ENCODE peak calls at places on chromosomes 2 and 18, in eight cellular contexts. One of them, this sample, is unnamed.

GRCh38 chr2:236951830-236952475 is 133.7 kb upstream of the COPS8 start:
- DNase-seq in fibroblast of the aortic adventitia: no peak
- DNase-seq in lung: no peak
- DNase-seq in tibial nerve: no peak
- DNase-seq in astrocyte: no peak
- DNase-seq in adrenal gland: no peak
- DNase-seq in MM.1S: no peak
- DNase-seq in BJ: no peak
- DNase-seq in this sample: no peak

GRCh38 chr2:176098366-176099158 is 1.0 kb upstream of the HOXD12 start:
- DNase-seq in fibroblast of the aortic adventitia: no peak
- DNase-seq in lung: no peak
- DNase-seq in tibial nerve: no peak
- DNase-seq in astrocyte: no peak
- DNase-seq in adrenal gland: no peak
- DNase-seq in MM.1S: no peak
- DNase-seq in BJ: no peak
- DNase-seq in this sample: no peak

GRCh38 chr2:217332392-217332791 is 472.5 kb upstream of the TNP1 start:
- DNase-seq in fibroblast of the aortic adventitia: no peak
- DNase-seq in lung: no peak
- DNase-seq in tibial nerve: no peak
- DNase-seq in astrocyte: no peak
- DNase-seq in adrenal gland: no peak
- DNase-seq in MM.1S: no peak
- DNase-seq in BJ: no peak
- DNase-seq in this sample: no peak

GRCh38 chr2:234130734-234131133 is 80.2 kb downstream of the SPP2 start:
- DNase-seq in fibroblast of the aortic adventitia: no peak
- DNase-seq in lung: no peak
- DNase-seq in tibial nerve: no peak
- DNase-seq in astrocyte: no peak
- DNase-seq in adrenal gland: no peak
- DNase-seq in MM.1S: no peak
- DNase-seq in BJ: no peak
- DNase-seq in this sample: no peak

GRCh38 chr2:190408538-190409271 is 550 bp downstream of the MFSD6 start:
- DNase-seq in fibroblast of the aortic adventitia: no peak
- DNase-seq in lung: peak; percentile 54
- DNase-seq in tibial nerve: peak; percentile 30
- DNase-seq in astrocyte: peak; percentile 10
- DNase-seq in adrenal gland: peak; percentile 53
- DNase-seq in MM.1S: peak; percentile 67
- DNase-seq in BJ: no peak
- DNase-seq in this sample: no peak

GRCh38 chr2:46548103-46548486 is 68.7 kb downstream of the TMEM247 start:
- DNase-seq in fibroblast of the aortic adventitia: no peak
- DNase-seq in lung: peak; percentile 45
- DNase-seq in tibial nerve: no peak
- DNase-seq in astrocyte: no peak
- DNase-seq in adrenal gland: peak; percentile 45
- DNase-seq in MM.1S: peak; percentile 42
- DNase-seq in BJ: no peak
- DNase-seq in this sample: no peak

GRCh38 chr2:33321236-33321731 is 155.2 kb upstream of the RASGRP3 start:
- DNase-seq in fibroblast of the aortic adventitia: peak; percentile 75
- DNase-seq in lung: no peak
- DNase-seq in tibial nerve: no peak
- DNase-seq in astrocyte: peak; percentile 80
- DNase-seq in adrenal gland: no peak
- DNase-seq in MM.1S: peak; percentile 40
- DNase-seq in BJ: peak; percentile 67
- DNase-seq in this sample: peak; percentile 37

GRCh38 chr2:121489284-121489683 is 41.4 kb upstream of the RNU4ATAC start:
- DNase-seq in fibroblast of the aortic adventitia: no peak
- DNase-seq in lung: peak; percentile 35
- DNase-seq in tibial nerve: no peak
- DNase-seq in astrocyte: peak; percentile 20
- DNase-seq in adrenal gland: no peak
- DNase-seq in MM.1S: peak; percentile 63
- DNase-seq in BJ: no peak
- DNase-seq in this sample: no peak

GRCh38 chr2:173667014-173667413 is 298.2 kb downstream of the SP3 start:
- DNase-seq in fibroblast of the aortic adventitia: peak; percentile 38
- DNase-seq in lung: no peak
- DNase-seq in tibial nerve: no peak
- DNase-seq in astrocyte: no peak
- DNase-seq in adrenal gland: no peak
- DNase-seq in MM.1S: no peak
- DNase-seq in BJ: no peak
- DNase-seq in this sample: no peak

GRCh38 chr2:40371525-40372277 is 80.2 kb downstream of the SLC8A1 start:
- DNase-seq in fibroblast of the aortic adventitia: peak; percentile 60
- DNase-seq in lung: no peak
- DNase-seq in tibial nerve: no peak
- DNase-seq in astrocyte: peak; percentile 80
- DNase-seq in adrenal gland: no peak
- DNase-seq in MM.1S: no peak
- DNase-seq in BJ: peak; percentile 59
- DNase-seq in this sample: peak; percentile 96

GRCh38 chr18:55012041-55012440 is 52.8 kb upstream of the CCDC68 start:
- DNase-seq in fibroblast of the aortic adventitia: no peak
- DNase-seq in lung: no peak
- DNase-seq in tibial nerve: no peak
- DNase-seq in astrocyte: peak; percentile 43
- DNase-seq in adrenal gland: no peak
- DNase-seq in MM.1S: no peak
- DNase-seq in BJ: peak; percentile 18
- DNase-seq in this sample: no peak

GRCh38 chr18:34223164-34223892 is 1.4 kb downstream of the NOL4 start:
- DNase-seq in fibroblast of the aortic adventitia: peak; percentile 0
- DNase-seq in lung: no peak
- DNase-seq in tibial nerve: no peak
- DNase-seq in astrocyte: peak; percentile 2
- DNase-seq in adrenal gland: no peak
- DNase-seq in MM.1S: no peak
- DNase-seq in BJ: no peak
- DNase-seq in this sample: no peak

GRCh38 chr2:44326548-44327269 is 34.6 kb downstream of the PREPL start:
- DNase-seq in fibroblast of the aortic adventitia: no peak
- DNase-seq in lung: no peak
- DNase-seq in tibial nerve: no peak
- DNase-seq in astrocyte: no peak
- DNase-seq in adrenal gland: no peak
- DNase-seq in MM.1S: no peak
- DNase-seq in BJ: no peak
- DNase-seq in this sample: no peak

GRCh38 chr2:140351692-140352091 is 1571.5 kb upstream of the NXPH2 start:
- DNase-seq in fibroblast of the aortic adventitia: no peak
- DNase-seq in lung: no peak
- DNase-seq in tibial nerve: no peak
- DNase-seq in astrocyte: no peak
- DNase-seq in adrenal gland: no peak
- DNase-seq in MM.1S: no peak
- DNase-seq in BJ: no peak
- DNase-seq in this sample: no peak

GRCh38 chr2:145984541-145984940 is 1464.6 kb upstream of the ZEB2 start:
- DNase-seq in fibroblast of the aortic adventitia: peak; percentile 90
- DNase-seq in lung: no peak
- DNase-seq in tibial nerve: no peak
- DNase-seq in astrocyte: peak; percentile 92
- DNase-seq in adrenal gland: no peak
- DNase-seq in MM.1S: no peak
- DNase-seq in BJ: no peak
- DNase-seq in this sample: peak; percentile 55

GRCh38 chr2:288002-288742 is at the start of gene ALKAL2:
- DNase-seq in fibroblast of the aortic adventitia: no peak
- DNase-seq in lung: no peak
- DNase-seq in tibial nerve: no peak
- DNase-seq in astrocyte: no peak
- DNase-seq in adrenal gland: peak; percentile 52
- DNase-seq in MM.1S: no peak
- DNase-seq in BJ: no peak
- DNase-seq in this sample: no peak

GRCh38 chr18:9838144-9838877 is 47.5 kb upstream of the TXNDC2 start:
- DNase-seq in fibroblast of the aortic adventitia: no peak
- DNase-seq in lung: peak; percentile 76
- DNase-seq in tibial nerve: no peak
- DNase-seq in astrocyte: peak; percentile 82
- DNase-seq in adrenal gland: no peak
- DNase-seq in MM.1S: no peak
- DNase-seq in BJ: no peak
- DNase-seq in this sample: peak; percentile 79

GRCh38 chr2:221334466-221334865 is 237.6 kb downstream of the EPHA4 start:
- DNase-seq in fibroblast of the aortic adventitia: no peak
- DNase-seq in lung: no peak
- DNase-seq in tibial nerve: no peak
- DNase-seq in astrocyte: no peak
- DNase-seq in adrenal gland: no peak
- DNase-seq in MM.1S: no peak
- DNase-seq in BJ: no peak
- DNase-seq in this sample: no peak

GRCh38 chr2:190858817-190859216 is 21.8 kb upstream of the GLS start:
- DNase-seq in fibroblast of the aortic adventitia: peak; percentile 86
- DNase-seq in lung: no peak
- DNase-seq in tibial nerve: no peak
- DNase-seq in astrocyte: peak; percentile 90
- DNase-seq in adrenal gland: no peak
- DNase-seq in MM.1S: no peak
- DNase-seq in BJ: no peak
- DNase-seq in this sample: peak; percentile 60

GRCh38 chr2:217261452-217261851 is 401.6 kb upstream of the TNP1 start:
- DNase-seq in fibroblast of the aortic adventitia: peak; percentile 44
- DNase-seq in lung: no peak
- DNase-seq in tibial nerve: no peak
- DNase-seq in astrocyte: peak; percentile 86
- DNase-seq in adrenal gland: no peak
- DNase-seq in MM.1S: no peak
- DNase-seq in BJ: no peak
- DNase-seq in this sample: peak; percentile 90

GRCh38 chr2:86053166-86053565 is 52.5 kb downstream of the POLR1A start:
- DNase-seq in fibroblast of the aortic adventitia: no peak
- DNase-seq in lung: no peak
- DNase-seq in tibial nerve: no peak
- DNase-seq in astrocyte: no peak
- DNase-seq in adrenal gland: peak; percentile 2
- DNase-seq in MM.1S: no peak
- DNase-seq in BJ: no peak
- DNase-seq in this sample: no peak

GRCh38 chr2:106885981-106886915 is at the start of gene ST6GAL2:
- DNase-seq in fibroblast of the aortic adventitia: no peak
- DNase-seq in lung: no peak
- DNase-seq in tibial nerve: no peak
- DNase-seq in astrocyte: no peak
- DNase-seq in adrenal gland: no peak
- DNase-seq in MM.1S: no peak
- DNase-seq in BJ: no peak
- DNase-seq in this sample: no peak

GRCh38 chr2:173657996-173658717 is 303.5 kb downstream of the CDCA7 start:
- DNase-seq in fibroblast of the aortic adventitia: peak; percentile 92
- DNase-seq in lung: no peak
- DNase-seq in tibial nerve: no peak
- DNase-seq in astrocyte: peak; percentile 93
- DNase-seq in adrenal gland: peak; percentile 65
- DNase-seq in MM.1S: no peak
- DNase-seq in BJ: peak; percentile 73
- DNase-seq in this sample: peak; percentile 95

GRCh38 chr2:241010531-241011295 is 12.3 kb downstream of the SNED1 start:
- DNase-seq in fibroblast of the aortic adventitia: no peak
- DNase-seq in lung: peak; percentile 23
- DNase-seq in tibial nerve: peak; percentile 3
- DNase-seq in astrocyte: no peak
- DNase-seq in adrenal gland: no peak
- DNase-seq in MM.1S: no peak
- DNase-seq in BJ: no peak
- DNase-seq in this sample: no peak
- H3K4me3 ChIP-seq in fibroblast of the aortic adventitia: no peak overlapping the region
- H3K4me3 ChIP-seq in lung: no peak overlapping the region
- H3K4me3 ChIP-seq in tibial nerve: no peak overlapping the region
- H3K4me3 ChIP-seq in astrocyte: no peak overlapping the region
- H3K4me3 ChIP-seq in adrenal gland: peak overlapping the region; percentile 54
- H3K4me3 ChIP-seq in MM.1S: no peak overlapping the region
- H3K4me3 ChIP-seq in BJ: no peak overlapping the region
- H3K4me3 ChIP-seq in this sample: no peak overlapping the region

GRCh38 chr2:75100691-75101236 is 98.6 kb downstream of the TACR1 start:
- DNase-seq in fibroblast of the aortic adventitia: peak; percentile 27
- DNase-seq in lung: no peak
- DNase-seq in tibial nerve: no peak
- DNase-seq in astrocyte: peak; percentile 82
- DNase-seq in adrenal gland: no peak
- DNase-seq in MM.1S: no peak
- DNase-seq in BJ: peak; percentile 49
- DNase-seq in this sample: no peak

GRCh38 chr2:75102011-75102410 is 97.3 kb downstream of the TACR1 start:
- DNase-seq in fibroblast of the aortic adventitia: no peak
- DNase-seq in lung: no peak
- DNase-seq in tibial nerve: no peak
- DNase-seq in astrocyte: peak; percentile 10
- DNase-seq in adrenal gland: no peak
- DNase-seq in MM.1S: no peak
- DNase-seq in BJ: no peak
- DNase-seq in this sample: no peak

GRCh38 chr2:75099521-75099922 is 99.8 kb downstream of the TACR1 start:
- DNase-seq in fibroblast of the aortic adventitia: no peak
- DNase-seq in lung: no peak
- DNase-seq in tibial nerve: no peak
- DNase-seq in astrocyte: peak; percentile 31
- DNase-seq in adrenal gland: no peak
- DNase-seq in MM.1S: no peak
- DNase-seq in BJ: no peak
- DNase-seq in this sample: no peak

GRCh38 chr2:75100011-75100680 is 99.2 kb downstream of the TACR1 start:
- DNase-seq in fibroblast of the aortic adventitia: peak; percentile 54
- DNase-seq in lung: no peak
- DNase-seq in tibial nerve: no peak
- DNase-seq in astrocyte: peak; percentile 96
- DNase-seq in adrenal gland: no peak
- DNase-seq in MM.1S: no peak
- DNase-seq in BJ: peak; percentile 80
- DNase-seq in this sample: peak; percentile 42

GRCh38 chr2:75098856-75099255 is 100.5 kb downstream of the TACR1 start:
- DNase-seq in fibroblast of the aortic adventitia: peak; percentile 42
- DNase-seq in lung: no peak
- DNase-seq in tibial nerve: no peak
- DNase-seq in astrocyte: peak; percentile 24
- DNase-seq in adrenal gland: no peak
- DNase-seq in MM.1S: no peak
- DNase-seq in BJ: no peak
- DNase-seq in this sample: no peak
- TF ChIP-seq CTCF in fibroblast of the aortic adventitia: peak; percentile 64
- TF ChIP-seq CTCF in lung: no peak
- TF ChIP-seq CTCF in tibial nerve: no peak
- TF ChIP-seq CTCF in astrocyte: peak; percentile 27
- TF ChIP-seq CTCF in adrenal gland: peak; percentile 36
- TF ChIP-seq CTCF in MM.1S: peak; percentile 38
- TF ChIP-seq CTCF in BJ: peak; percentile 71
- TF ChIP-seq CTCF in this sample: peak; percentile 68

GRCh38 chr2:98664323-98664722 is 55.9 kb downstream of the UNC50 start:
- DNase-seq in fibroblast of the aortic adventitia: peak; percentile 18
- DNase-seq in lung: peak; percentile 58
- DNase-seq in tibial nerve: no peak
- DNase-seq in astrocyte: no peak
- DNase-seq in adrenal gland: no peak
- DNase-seq in MM.1S: no peak
- DNase-seq in BJ: no peak
- DNase-seq in this sample: no peak
- H3K4me3 ChIP-seq in fibroblast of the aortic adventitia: no peak overlapping the region
- H3K4me3 ChIP-seq in lung: no peak overlapping the region
- H3K4me3 ChIP-seq in tibial nerve: no peak overlapping the region
- H3K4me3 ChIP-seq in astrocyte: no peak overlapping the region
- H3K4me3 ChIP-seq in adrenal gland: no peak overlapping the region
- H3K4me3 ChIP-seq in MM.1S: no peak overlapping the region
- H3K4me3 ChIP-seq in BJ: no peak overlapping the region
- H3K4me3 ChIP-seq in this sample: no peak overlapping the region

GRCh38 chr2:85049236-85049635 is 78.3 kb downstream of the KCMF1 start:
- DNase-seq in fibroblast of the aortic adventitia: no peak
- DNase-seq in lung: no peak
- DNase-seq in tibial nerve: no peak
- DNase-seq in astrocyte: no peak
- DNase-seq in adrenal gland: no peak
- DNase-seq in MM.1S: no peak
- DNase-seq in BJ: no peak
- DNase-seq in this sample: no peak
- TF ChIP-seq CTCF in fibroblast of the aortic adventitia: no peak
- TF ChIP-seq CTCF in lung: no peak
- TF ChIP-seq CTCF in tibial nerve: no peak
- TF ChIP-seq CTCF in astrocyte: no peak
- TF ChIP-seq CTCF in adrenal gland: no peak
- TF ChIP-seq CTCF in MM.1S: no peak
- TF ChIP-seq CTCF in BJ: no peak
- TF ChIP-seq CTCF in this sample: no peak

This sample was measured in brain microvascular endothelial cell.